ENCODE peak calls at places on chromosome 2, in four cellular contexts. One of them, this sample, is unnamed.

GRCh38 chr2:235050992-235051351 is 99.2 kb downstream of the SH3BP4 start:
- DNase-seq in COR-L47: peak
- DNase-seq in stimulated activated naive CD4-positive, alpha-beta T cell treated with Interleukin-2 at 50 U/mL for 16 hours: no peak
- DNase-seq in activated CD4-positive, alpha-beta T cell treated with anti-CD3 and anti-CD28 coated beads, Interleukin-2, amount 50 U/mL, for 24 hours: no peak
- DNase-seq in this sample: no peak

GRCh38 chr2:120310136-120310535 is 35.8 kb upstream of the INHBB start:
- DNase-seq in COR-L47: peak
- DNase-seq in stimulated activated naive CD4-positive, alpha-beta T cell treated with Interleukin-2 at 50 U/mL for 16 hours: no peak
- DNase-seq in activated CD4-positive, alpha-beta T cell treated with anti-CD3 and anti-CD28 coated beads, Interleukin-2, amount 50 U/mL, for 24 hours: no peak
- DNase-seq in this sample: no peak

GRCh38 chr2:219081701-219082331 is 21.1 kb upstream of the IHH start:
- DNase-seq in COR-L47: no peak
- DNase-seq in stimulated activated naive CD4-positive, alpha-beta T cell treated with Interleukin-2 at 50 U/mL for 16 hours: no peak
- DNase-seq in activated CD4-positive, alpha-beta T cell treated with anti-CD3 and anti-CD28 coated beads, Interleukin-2, amount 50 U/mL, for 24 hours: no peak
- DNase-seq in this sample: no peak

GRCh38 chr2:228725031-228725430 is 543.5 kb upstream of the SPHKAP start:
- DNase-seq in COR-L47: no peak
- DNase-seq in stimulated activated naive CD4-positive, alpha-beta T cell treated with Interleukin-2 at 50 U/mL for 16 hours: no peak
- DNase-seq in activated CD4-positive, alpha-beta T cell treated with anti-CD3 and anti-CD28 coated beads, Interleukin-2, amount 50 U/mL, for 24 hours: no peak
- DNase-seq in this sample: no peak

GRCh38 chr2:227325824-227326195 is 759 bp downstream of the MFF start:
- DNase-seq in COR-L47: no peak
- DNase-seq in stimulated activated naive CD4-positive, alpha-beta T cell treated with Interleukin-2 at 50 U/mL for 16 hours: peak
- DNase-seq in activated CD4-positive, alpha-beta T cell treated with anti-CD3 and anti-CD28 coated beads, Interleukin-2, amount 50 U/mL, for 24 hours: no peak
- DNase-seq in this sample: peak

GRCh38 chr2:37676274-37676673 is 4.8 kb upstream of the CDC42EP3 start:
- DNase-seq in COR-L47: no peak
- DNase-seq in stimulated activated naive CD4-positive, alpha-beta T cell treated with Interleukin-2 at 50 U/mL for 16 hours: no peak
- DNase-seq in activated CD4-positive, alpha-beta T cell treated with anti-CD3 and anti-CD28 coated beads, Interleukin-2, amount 50 U/mL, for 24 hours: no peak
- DNase-seq in this sample: no peak

GRCh38 chr2:213016166-213016983 is 135.0 kb downstream of the IKZF2 start:
- DNase-seq in COR-L47: no peak
- DNase-seq in stimulated activated naive CD4-positive, alpha-beta T cell treated with Interleukin-2 at 50 U/mL for 16 hours: no peak
- DNase-seq in activated CD4-positive, alpha-beta T cell treated with anti-CD3 and anti-CD28 coated beads, Interleukin-2, amount 50 U/mL, for 24 hours: no peak
- DNase-seq in this sample: no peak

GRCh38 chr2:20170646-20171250 is 54.2 kb downstream of the SDC1 start:
- DNase-seq in COR-L47: no peak
- DNase-seq in stimulated activated naive CD4-positive, alpha-beta T cell treated with Interleukin-2 at 50 U/mL for 16 hours: no peak
- DNase-seq in activated CD4-positive, alpha-beta T cell treated with anti-CD3 and anti-CD28 coated beads, Interleukin-2, amount 50 U/mL, for 24 hours: no peak
- DNase-seq in this sample: no peak

GRCh38 chr2:71422786-71423185 is 30.6 kb upstream of the DYSF start:
- DNase-seq in COR-L47: no peak
- DNase-seq in stimulated activated naive CD4-positive, alpha-beta T cell treated with Interleukin-2 at 50 U/mL for 16 hours: no peak
- DNase-seq in activated CD4-positive, alpha-beta T cell treated with anti-CD3 and anti-CD28 coated beads, Interleukin-2, amount 50 U/mL, for 24 hours: no peak
- DNase-seq in this sample: no peak

GRCh38 chr2:236706288-236706687 is 136.7 kb downstream of the ACKR3 start:
- DNase-seq in COR-L47: no peak
- DNase-seq in stimulated activated naive CD4-positive, alpha-beta T cell treated with Interleukin-2 at 50 U/mL for 16 hours: no peak
- DNase-seq in activated CD4-positive, alpha-beta T cell treated with anti-CD3 and anti-CD28 coated beads, Interleukin-2, amount 50 U/mL, for 24 hours: no peak
- DNase-seq in this sample: no peak

GRCh38 chr2:39550701-39551285 is 113.7 kb upstream of the MAP4K3 start:
- DNase-seq in COR-L47: no peak
- DNase-seq in stimulated activated naive CD4-positive, alpha-beta T cell treated with Interleukin-2 at 50 U/mL for 16 hours: no peak
- DNase-seq in activated CD4-positive, alpha-beta T cell treated with anti-CD3 and anti-CD28 coated beads, Interleukin-2, amount 50 U/mL, for 24 hours: no peak
- DNase-seq in this sample: no peak

GRCh38 chr2:42001696-42002331 is 46.0 kb upstream of the PKDCC start:
- DNase-seq in COR-L47: no peak
- DNase-seq in stimulated activated naive CD4-positive, alpha-beta T cell treated with Interleukin-2 at 50 U/mL for 16 hours: no peak
- DNase-seq in activated CD4-positive, alpha-beta T cell treated with anti-CD3 and anti-CD28 coated beads, Interleukin-2, amount 50 U/mL, for 24 hours: no peak
- DNase-seq in this sample: no peak

GRCh38 chr2:237533668-237534138 is 32.7 kb upstream of the PRLH start:
- DNase-seq in COR-L47: peak
- DNase-seq in stimulated activated naive CD4-positive, alpha-beta T cell treated with Interleukin-2 at 50 U/mL for 16 hours: no peak
- DNase-seq in activated CD4-positive, alpha-beta T cell treated with anti-CD3 and anti-CD28 coated beads, Interleukin-2, amount 50 U/mL, for 24 hours: no peak
- DNase-seq in this sample: no peak

GRCh38 chr2:170359466-170359865 is 181.5 kb downstream of the MYO3B start:
- DNase-seq in COR-L47: no peak
- DNase-seq in stimulated activated naive CD4-positive, alpha-beta T cell treated with Interleukin-2 at 50 U/mL for 16 hours: no peak
- DNase-seq in activated CD4-positive, alpha-beta T cell treated with anti-CD3 and anti-CD28 coated beads, Interleukin-2, amount 50 U/mL, for 24 hours: no peak
- DNase-seq in this sample: no peak

GRCh38 chr2:168814046-168814445 is 11.6 kb downstream of the NOSTRIN start:
- DNase-seq in COR-L47: no peak
- DNase-seq in stimulated activated naive CD4-positive, alpha-beta T cell treated with Interleukin-2 at 50 U/mL for 16 hours: no peak
- DNase-seq in activated CD4-positive, alpha-beta T cell treated with anti-CD3 and anti-CD28 coated beads, Interleukin-2, amount 50 U/mL, for 24 hours: no peak
- DNase-seq in this sample: no peak

GRCh38 chr2:44974064-44974715 is 32.7 kb downstream of the SIX3 start:
- DNase-seq in COR-L47: peak
- DNase-seq in stimulated activated naive CD4-positive, alpha-beta T cell treated with Interleukin-2 at 50 U/mL for 16 hours: no peak
- DNase-seq in activated CD4-positive, alpha-beta T cell treated with anti-CD3 and anti-CD28 coated beads, Interleukin-2, amount 50 U/mL, for 24 hours: no peak
- DNase-seq in this sample: no peak

GRCh38 chr2:116456429-116456828 is 1358.1 kb upstream of the DDX18 start:
- DNase-seq in COR-L47: no peak
- DNase-seq in stimulated activated naive CD4-positive, alpha-beta T cell treated with Interleukin-2 at 50 U/mL for 16 hours: no peak
- DNase-seq in activated CD4-positive, alpha-beta T cell treated with anti-CD3 and anti-CD28 coated beads, Interleukin-2, amount 50 U/mL, for 24 hours: no peak
- DNase-seq in this sample: no peak